ENCODE peak calls at places on chromosomes 6 and 20, in seven cellular contexts. One of them, this sample, is unnamed.

GRCh38 chr6:135451617-135452190 is 45.8 kb downstream of the AHI1 start:
- DNase-seq in CD8-positive, alpha-beta memory T cell: no peak
- DNase-seq in left lung: no peak
- DNase-seq in IMR-90: peak
- DNase-seq in breast epithelium: no peak
- DNase-seq in uterus: no peak
- DNase-seq in epithelial cell of prostate: no peak
- DNase-seq in this sample: no peak

GRCh38 chr6:168376811-168377480 is 57.4 kb upstream of the DACT2 start:
- DNase-seq in CD8-positive, alpha-beta memory T cell: no peak
- DNase-seq in left lung: no peak
- DNase-seq in IMR-90: no peak
- DNase-seq in breast epithelium: peak
- DNase-seq in uterus: no peak
- DNase-seq in epithelial cell of prostate: no peak
- DNase-seq in this sample: no peak

GRCh38 chr20:51434026-51434425 is 108.5 kb downstream of the NFATC2 start:
- DNase-seq in CD8-positive, alpha-beta memory T cell: no peak
- DNase-seq in left lung: peak
- DNase-seq in IMR-90: no peak
- DNase-seq in breast epithelium: no peak
- DNase-seq in uterus: no peak
- DNase-seq in epithelial cell of prostate: no peak
- DNase-seq in this sample: no peak

GRCh38 chr6:35041086-35041855 is 99.9 kb downstream of the TCP11 start:
- DNase-seq in CD8-positive, alpha-beta memory T cell: no peak
- DNase-seq in left lung: no peak
- DNase-seq in IMR-90: no peak
- DNase-seq in breast epithelium: no peak
- DNase-seq in uterus: no peak
- DNase-seq in epithelial cell of prostate: no peak
- DNase-seq in this sample: no peak

GRCh38 chr6:170031096-170031471 is 259.8 kb downstream of the DLL1 start:
- DNase-seq in CD8-positive, alpha-beta memory T cell: no peak
- DNase-seq in left lung: peak
- DNase-seq in IMR-90: no peak
- DNase-seq in breast epithelium: peak
- DNase-seq in uterus: no peak
- DNase-seq in epithelial cell of prostate: no peak
- DNase-seq in this sample: no peak

GRCh38 chr6:53960311-53960710 is 150.9 kb upstream of the MLIP start:
- DNase-seq in CD8-positive, alpha-beta memory T cell: no peak
- DNase-seq in left lung: no peak
- DNase-seq in IMR-90: peak
- DNase-seq in breast epithelium: no peak
- DNase-seq in uterus: no peak
- DNase-seq in epithelial cell of prostate: no peak
- DNase-seq in this sample: no peak

GRCh38 chr20:63167026-63167917 is 48.7 kb downstream of the YTHDF1 start:
- DNase-seq in CD8-positive, alpha-beta memory T cell: no peak
- DNase-seq in left lung: no peak
- DNase-seq in IMR-90: no peak
- DNase-seq in breast epithelium: no peak
- DNase-seq in uterus: no peak
- DNase-seq in epithelial cell of prostate: no peak
- DNase-seq in this sample: no peak

GRCh38 chr6:156889469-156889868 is 112.3 kb downstream of the ARID1B start:
- DNase-seq in CD8-positive, alpha-beta memory T cell: no peak
- DNase-seq in left lung: no peak
- DNase-seq in IMR-90: no peak
- DNase-seq in breast epithelium: no peak
- DNase-seq in uterus: no peak
- DNase-seq in epithelial cell of prostate: no peak
- DNase-seq in this sample: no peak

GRCh38 chr6:40990301-40990700 is 48.7 kb downstream of the UNC5CL start:
- DNase-seq in CD8-positive, alpha-beta memory T cell: no peak
- DNase-seq in left lung: no peak
- DNase-seq in IMR-90: no peak
- DNase-seq in breast epithelium: no peak
- DNase-seq in uterus: no peak
- DNase-seq in epithelial cell of prostate: no peak
- DNase-seq in this sample: no peak

GRCh38 chr6:118659513-118660217 is 8.3 kb upstream of the CEP85L start:
- DNase-seq in CD8-positive, alpha-beta memory T cell: no peak
- DNase-seq in left lung: no peak
- DNase-seq in IMR-90: no peak
- DNase-seq in breast epithelium: no peak
- DNase-seq in uterus: no peak
- DNase-seq in epithelial cell of prostate: no peak
- DNase-seq in this sample: no peak

GRCh38 chr6:15063253-15063853 is 182.5 kb upstream of the JARID2 start:
- DNase-seq in CD8-positive, alpha-beta memory T cell: no peak
- DNase-seq in left lung: peak
- DNase-seq in IMR-90: peak
- DNase-seq in breast epithelium: no peak
- DNase-seq in uterus: no peak
- DNase-seq in epithelial cell of prostate: peak
- DNase-seq in this sample: peak

GRCh38 chr6:111661541-111662041 is 55.9 kb upstream of the TRAF3IP2 start:
- DNase-seq in CD8-positive, alpha-beta memory T cell: no peak
- DNase-seq in left lung: peak
- DNase-seq in IMR-90: no peak
- DNase-seq in breast epithelium: no peak
- DNase-seq in uterus: no peak
- DNase-seq in epithelial cell of prostate: no peak
- DNase-seq in this sample: no peak

GRCh38 chr6:154653853-154654252 is 79.4 kb upstream of the SCAF8 start:
- DNase-seq in CD8-positive, alpha-beta memory T cell: no peak
- DNase-seq in left lung: no peak
- DNase-seq in IMR-90: peak
- DNase-seq in breast epithelium: no peak
- DNase-seq in uterus: peak
- DNase-seq in epithelial cell of prostate: peak
- DNase-seq in this sample: peak

GRCh38 chr6:116447496-116448011 is 13.6 kb upstream of the CALHM6 start:
- DNase-seq in CD8-positive, alpha-beta memory T cell: no peak
- DNase-seq in left lung: peak
- DNase-seq in IMR-90: peak
- DNase-seq in breast epithelium: no peak
- DNase-seq in uterus: no peak
- DNase-seq in epithelial cell of prostate: peak
- DNase-seq in this sample: no peak

GRCh38 chr6:106508836-106509235 is 120.5 kb downstream of the RTN4IP1 start:
- DNase-seq in CD8-positive, alpha-beta memory T cell: no peak
- DNase-seq in left lung: no peak
- DNase-seq in IMR-90: peak
- DNase-seq in breast epithelium: no peak
- DNase-seq in uterus: no peak
- DNase-seq in epithelial cell of prostate: no peak
- DNase-seq in this sample: no peak

GRCh38 chr20:62360854-62361798 is 6.0 kb downstream of the LAMA5 start:
- DNase-seq in CD8-positive, alpha-beta memory T cell: no peak
- DNase-seq in left lung: peak
- DNase-seq in IMR-90: no peak
- DNase-seq in breast epithelium: no peak
- DNase-seq in uterus: no peak
- DNase-seq in epithelial cell of prostate: no peak
- DNase-seq in this sample: no peak

GRCh38 chr6:18119236-18119635 is 3.2 kb downstream of the NHLRC1 start:
- DNase-seq in CD8-positive, alpha-beta memory T cell: no peak
- DNase-seq in left lung: no peak
- DNase-seq in IMR-90: no peak
- DNase-seq in breast epithelium: no peak
- DNase-seq in uterus: no peak
- DNase-seq in epithelial cell of prostate: no peak
- DNase-seq in this sample: peak

GRCh38 chr20:36202891-36203338 is 33.4 kb upstream of the AAR2 start:
- DNase-seq in CD8-positive, alpha-beta memory T cell: peak
- DNase-seq in left lung: peak
- DNase-seq in IMR-90: peak
- DNase-seq in breast epithelium: peak
- DNase-seq in uterus: peak
- DNase-seq in epithelial cell of prostate: no peak
- DNase-seq in this sample: no peak

GRCh38 chr6:61134028-61134427 is 1152.0 kb downstream of the KHDRBS2 start:
- DNase-seq in CD8-positive, alpha-beta memory T cell: no peak
- DNase-seq in left lung: no peak
- DNase-seq in IMR-90: no peak
- DNase-seq in breast epithelium: no peak
- DNase-seq in uterus: no peak
- DNase-seq in epithelial cell of prostate: no peak
- DNase-seq in this sample: no peak

GRCh38 chr20:32285621-32286334 is 8.3 kb downstream of the KIF3B start:
- DNase-seq in CD8-positive, alpha-beta memory T cell: peak
- DNase-seq in left lung: no peak
- DNase-seq in IMR-90: peak
- DNase-seq in breast epithelium: no peak
- DNase-seq in uterus: no peak
- DNase-seq in epithelial cell of prostate: no peak
- DNase-seq in this sample: no peak

GRCh38 chr6:149340200-149340599 is 22.7 kb downstream of the TAB2 start:
- DNase-seq in CD8-positive, alpha-beta memory T cell: no peak
- DNase-seq in left lung: no peak
- DNase-seq in IMR-90: no peak
- DNase-seq in breast epithelium: no peak
- DNase-seq in uterus: no peak
- DNase-seq in epithelial cell of prostate: no peak
- DNase-seq in this sample: no peak

GRCh38 chr6:157429248-157429647 is 48.3 kb downstream of the ZDHHC14 start:
- DNase-seq in CD8-positive, alpha-beta memory T cell: no peak
- DNase-seq in left lung: no peak
- DNase-seq in IMR-90: no peak
- DNase-seq in breast epithelium: no peak
- DNase-seq in uterus: no peak
- DNase-seq in epithelial cell of prostate: no peak
- DNase-seq in this sample: no peak

GRCh38 chr6:14756370-14756769 is 489.5 kb upstream of the JARID2 start:
- DNase-seq in CD8-positive, alpha-beta memory T cell: no peak
- DNase-seq in left lung: no peak
- DNase-seq in IMR-90: no peak
- DNase-seq in breast epithelium: no peak
- DNase-seq in uterus: no peak
- DNase-seq in epithelial cell of prostate: no peak
- DNase-seq in this sample: no peak

GRCh38 chr6:37514377-37514776 is 14.7 kb upstream of the CCDC167 start:
- DNase-seq in CD8-positive, alpha-beta memory T cell: no peak
- DNase-seq in left lung: no peak
- DNase-seq in IMR-90: peak
- DNase-seq in breast epithelium: no peak
- DNase-seq in uterus: no peak
- DNase-seq in epithelial cell of prostate: peak
- DNase-seq in this sample: peak

DNA sequence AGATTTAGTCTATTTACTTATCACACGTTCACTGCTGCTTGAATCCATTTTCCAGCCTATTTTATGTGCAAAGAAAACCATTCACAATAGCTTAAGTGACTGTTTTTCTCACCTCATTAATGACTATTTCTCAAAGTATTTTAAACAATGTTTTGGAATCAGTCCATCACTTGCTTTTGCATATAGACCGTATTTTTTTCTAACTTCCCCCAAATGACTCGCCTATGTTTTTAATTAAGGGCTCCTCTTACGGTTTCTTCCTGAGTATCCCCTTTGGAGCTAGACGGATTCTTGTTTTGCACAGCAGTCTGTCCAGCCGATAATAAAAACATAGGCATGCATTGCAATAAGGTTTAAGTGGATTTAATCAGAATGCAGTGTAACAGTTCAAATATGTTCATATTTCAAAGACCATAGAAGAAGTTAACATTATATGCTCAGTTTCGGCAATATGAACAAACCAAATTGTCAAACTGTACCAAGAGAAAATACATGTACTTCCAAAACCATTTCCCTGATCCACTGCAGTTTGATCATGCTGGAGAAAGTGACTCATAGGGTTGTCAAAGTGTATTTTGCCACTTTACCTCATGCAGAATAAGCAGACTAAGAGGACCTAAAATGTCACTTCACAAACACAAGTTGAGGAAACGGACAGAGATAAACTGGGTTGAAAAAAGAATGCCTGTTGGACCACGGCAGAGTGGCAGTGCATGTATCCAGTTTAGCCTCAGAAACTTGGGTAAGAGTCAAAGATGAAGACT is 66.4 kb downstream of the HMGN3 start:
- DNase-seq in CD8-positive, alpha-beta memory T cell: no peak
- DNase-seq in left lung: no peak
- DNase-seq in IMR-90: peak
- DNase-seq in breast epithelium: no peak
- DNase-seq in uterus: no peak
- DNase-seq in epithelial cell of prostate: no peak
- DNase-seq in this sample: no peak
- H3K27ac ChIP-seq in CD8-positive, alpha-beta memory T cell: no peak
- H3K27ac ChIP-seq in left lung: no peak
- H3K27ac ChIP-seq in IMR-90: no peak
- H3K27ac ChIP-seq in breast epithelium: no peak
- H3K27ac ChIP-seq in uterus: no peak
- H3K27ac ChIP-seq in epithelial cell of prostate: no peak
- H3K27ac ChIP-seq in this sample: no peak

GRCh38 chr6:24522090-24522820 is 27.5 kb downstream of the ALDH5A1 start:
- DNase-seq in CD8-positive, alpha-beta memory T cell: no peak
- DNase-seq in left lung: no peak
- DNase-seq in IMR-90: peak
- DNase-seq in breast epithelium: no peak
- DNase-seq in uterus: no peak
- DNase-seq in epithelial cell of prostate: no peak
- DNase-seq in this sample: no peak
- H3K27ac ChIP-seq in CD8-positive, alpha-beta memory T cell: no peak
- H3K27ac ChIP-seq in left lung: no peak
- H3K27ac ChIP-seq in IMR-90: no peak
- H3K27ac ChIP-seq in breast epithelium: no peak
- H3K27ac ChIP-seq in uterus: no peak
- H3K27ac ChIP-seq in epithelial cell of prostate: no peak
- H3K27ac ChIP-seq in this sample: no peak

GRCh38 chr20:6975326-6975725 is 207.8 kb downstream of the BMP2 start:
- DNase-seq in CD8-positive, alpha-beta memory T cell: no peak
- DNase-seq in left lung: no peak
- DNase-seq in IMR-90: no peak
- DNase-seq in breast epithelium: no peak
- DNase-seq in uterus: no peak
- DNase-seq in epithelial cell of prostate: no peak
- DNase-seq in this sample: no peak

GRCh38 chr20:6974819-6975218 is 207.3 kb downstream of the BMP2 start:
- DNase-seq in CD8-positive, alpha-beta memory T cell: no peak
- DNase-seq in left lung: no peak
- DNase-seq in IMR-90: no peak
- DNase-seq in breast epithelium: no peak
- DNase-seq in uterus: no peak
- DNase-seq in epithelial cell of prostate: no peak
- DNase-seq in this sample: no peak

GRCh38 chr20:6976535-6976934 is 209.0 kb downstream of the BMP2 start:
- DNase-seq in CD8-positive, alpha-beta memory T cell: no peak
- DNase-seq in left lung: no peak
- DNase-seq in IMR-90: no peak
- DNase-seq in breast epithelium: no peak
- DNase-seq in uterus: no peak
- DNase-seq in epithelial cell of prostate: no peak
- DNase-seq in this sample: no peak

GRCh38 chr20:6976096-6976495 is 208.6 kb downstream of the BMP2 start:
- DNase-seq in CD8-positive, alpha-beta memory T cell: no peak
- DNase-seq in left lung: no peak
- DNase-seq in IMR-90: no peak
- DNase-seq in breast epithelium: no peak
- DNase-seq in uterus: no peak
- DNase-seq in epithelial cell of prostate: no peak
- DNase-seq in this sample: no peak
- H3K27ac ChIP-seq in CD8-positive, alpha-beta memory T cell: no peak
- H3K27ac ChIP-seq in left lung: no peak
- H3K27ac ChIP-seq in IMR-90: no peak
- H3K27ac ChIP-seq in breast epithelium: no peak
- H3K27ac ChIP-seq in uterus: no peak
- H3K27ac ChIP-seq in epithelial cell of prostate: peak
- H3K27ac ChIP-seq in this sample: no peak

GRCh38 chr6:110331383-110331782 is 26.8 kb downstream of the METTL24 start:
- DNase-seq in CD8-positive, alpha-beta memory T cell: no peak
- DNase-seq in left lung: no peak
- DNase-seq in IMR-90: no peak
- DNase-seq in breast epithelium: no peak
- DNase-seq in uterus: no peak
- DNase-seq in epithelial cell of prostate: no peak
- DNase-seq in this sample: no peak
- H3K27ac ChIP-seq in CD8-positive, alpha-beta memory T cell: no peak
- H3K27ac ChIP-seq in left lung: no peak
- H3K27ac ChIP-seq in IMR-90: no peak
- H3K27ac ChIP-seq in breast epithelium: no peak
- H3K27ac ChIP-seq in uterus: peak
- H3K27ac ChIP-seq in epithelial cell of prostate: no peak
- H3K27ac ChIP-seq in this sample: no peak